ENCODE peak calls at places on chromosomes 2 and 18, in six cellular contexts. W is ureter; N is activated T-cell treated with anti-CD3 and anti-CD28 coated beads, Interleukin-2, amount 50 U/mL, for 4 hours; X is stimulated activated CD4-positive, alpha-beta T cell treated with anti-CD3 and anti-CD28 coated beads, Interleukin-4, amount 100 ng/mL, for 4 hours; S is AG20443; H is germinal center. L is an unnamed sample.

GRCh38 chr2:157413342-157414035 is 30.4 kb downstream of the CYTIP start:
- DNase-seq in W (no peak), N (peak), X (peak), S (no peak), H (no peak), L (no peak)

GRCh38 chr2:65064728-65065552 is 8.7 kb downstream of the CEP68 start:
- DNase-seq in W (no peak), N (no peak), X (peak), S (peak), H (peak), L (no peak)

GRCh38 chr2:176872406-176872805 is 340.2 kb upstream of the HNRNPA3 start:
- DNase-seq in W (no peak), N (no peak), X (no peak), S (no peak), H (no peak), L (no peak)

GRCh38 chr2:186518291-186518690 is 32.2 kb downstream of the ZC3H15 start:
- DNase-seq in W (no peak), N (no peak), X (no peak), S (no peak), H (no peak), L (no peak)

GRCh38 chr2:112692914-112693313 is 27.9 kb upstream of the NT5DC4 start:
- DNase-seq in W (no peak), N (no peak), X (peak), S (no peak), H (no peak), L (no peak)

GRCh38 chr2:167128130-167128529 is 239.8 kb downstream of the XIRP2 start:
- DNase-seq in W (no peak), N (no peak), X (no peak), S (no peak), H (no peak), L (no peak)

GRCh38 chr2:10720983-10721343 is 467 bp upstream of the ATP6V1C2 start:
- DNase-seq in W (no peak), N (no peak), X (peak), S (no peak), H (peak), L (no peak)

GRCh38 chr2:233643128-233643527 is 6.9 kb downstream of the UGT1A10 start:
- DNase-seq in W (no peak), N (no peak), X (no peak), S (no peak), H (no peak), L (no peak)

GRCh38 chr2:239531456-239532304 is 130.9 kb upstream of the HDAC4 start:
- DNase-seq in W (no peak), N (no peak), X (no peak), S (no peak), H (no peak), L (no peak)

GRCh38 chr2:84700006-84700405 is 180.9 kb downstream of the TRABD2A start:
- DNase-seq in W (no peak), N (no peak), X (no peak), S (no peak), H (no peak), L (no peak)

GRCh38 chr18:39624934-39625333 is 2059.3 kb upstream of the CELF4 start:
- DNase-seq in W (no peak), N (no peak), X (no peak), S (no peak), H (no peak), L (no peak)

GRCh38 chr2:230982126-230982525 is 13.8 kb upstream of the SPATA3 start:
- DNase-seq in W (no peak), N (no peak), X (no peak), S (no peak), H (no peak), L (no peak)

GRCh38 chr2:152428800-152429637 is 94.0 kb downstream of the FMNL2 start:
- DNase-seq in W (no peak), N (no peak), X (no peak), S (no peak), H (no peak), L (no peak)

GRCh38 chr2:207482630-207483029 is 47.1 kb upstream of the CREB1 start:
- DNase-seq in W (no peak), N (no peak), X (no peak), S (no peak), H (no peak), L (no peak)

GRCh38 chr2:10868465-10869314 is 43.0 kb upstream of the KCNF1 start:
- DNase-seq in W (no peak), N (no peak), X (no peak), S (peak), H (no peak), L (no peak)